ENCODE peak calls at places on chromosomes 6 and 20, in four cellular contexts. One of them, this sample, is unnamed.

GRCh38 chr20:51470907-51471411 is 71.6 kb downstream of the NFATC2 start:
- ATAC-seq in right lobe of liver: no peak
- ATAC-seq in left cardiac atrium: no peak
- ATAC-seq in heart right ventricle: no peak
- ATAC-seq in this sample: no peak

GRCh38 chr6:15113587-15113986 is 132.3 kb upstream of the JARID2 start:
- ATAC-seq in right lobe of liver: no peak
- ATAC-seq in left cardiac atrium: no peak
- ATAC-seq in heart right ventricle: no peak
- ATAC-seq in this sample: no peak

GRCh38 chr20:11675920-11676617 is 241.6 kb upstream of the BTBD3 start:
- ATAC-seq in right lobe of liver: no peak
- ATAC-seq in left cardiac atrium: peak
- ATAC-seq in heart right ventricle: no peak
- ATAC-seq in this sample: no peak

GRCh38 chr20:43767686-43768474 is 41.1 kb upstream of the GTSF1L start:
- ATAC-seq in right lobe of liver: no peak
- ATAC-seq in left cardiac atrium: no peak
- ATAC-seq in heart right ventricle: peak
- ATAC-seq in this sample: no peak

GRCh38 chr6:21887301-21888185 is 294.0 kb downstream of the SOX4 start:
- ATAC-seq in right lobe of liver: peak
- ATAC-seq in left cardiac atrium: peak
- ATAC-seq in heart right ventricle: peak
- ATAC-seq in this sample: no peak

GRCh38 chr20:1087311-1087710 is 31.1 kb upstream of the PSMF1 start:
- ATAC-seq in right lobe of liver: no peak
- ATAC-seq in left cardiac atrium: no peak
- ATAC-seq in heart right ventricle: no peak
- ATAC-seq in this sample: no peak

GRCh38 chr6:80742481-80742880 is 636.0 kb downstream of the BCKDHB start:
- ATAC-seq in right lobe of liver: peak
- ATAC-seq in left cardiac atrium: no peak
- ATAC-seq in heart right ventricle: peak
- ATAC-seq in this sample: no peak

GRCh38 chr6:83429857-83430605 is 820 bp downstream of the ME1 start:
- ATAC-seq in right lobe of liver: peak
- ATAC-seq in left cardiac atrium: peak
- ATAC-seq in heart right ventricle: peak
- ATAC-seq in this sample: peak

GRCh38 chr20:43904778-43905177 is 9.9 kb upstream of the TOX2 start:
- ATAC-seq in right lobe of liver: no peak
- ATAC-seq in left cardiac atrium: no peak
- ATAC-seq in heart right ventricle: no peak
- ATAC-seq in this sample: no peak

GRCh38 chr6:131981624-131981978 is 30.4 kb upstream of the CCN2 start:
- ATAC-seq in right lobe of liver: no peak
- ATAC-seq in left cardiac atrium: no peak
- ATAC-seq in heart right ventricle: no peak
- ATAC-seq in this sample: no peak